ENCODE peak calls at places on chromosomes 1 and 21, in four cellular contexts. R is GM23248, M is PC-3, X is HCT116. I is an unnamed sample. For H3K9me2, the result is how much of the 10 kb centered on the place peaks cover.

GRCh38 chr1:42334240-42335049 is 590 bp downstream of the FOXJ3 start:
- DNase-seq in R (peak), X (peak), M (peak), I (peak)

GRCh38 chr21:44932366-44933181 is 7.3 kb upstream of the SLX9 start:
- DNase-seq in M (peak), X (no peak), R (peak), I (peak)

GRCh38 chr1:45557422-45557944 is 6.9 kb downstream of the AKR1A1 start:
- DNase-seq in X (no peak), M (no peak), R (no peak), I (no peak)

GRCh38 chr1:201538618-201539551 is at the start of gene NAV1:
- DNase-seq in X (no peak), M (peak), R (peak), I (peak)

GRCh38 chr1:1179983-1180861 is 6.5 kb downstream of the TTLL10 start:
- DNase-seq in M (no peak), X (no peak), R (no peak), I (no peak)

GRCh38 chr1:110513511-110513910 is 5.5 kb downstream of the KCNA10 start:
- DNase-seq in X (no peak), R (peak), M (peak), I (peak)

GRCh38 chr21:39834543-39834942 is 32.7 kb upstream of the PCP4 start:
- DNase-seq in R (no peak), M (no peak), X (no peak), I (no peak)

GRCh38 chr1:228337711-228338520 is 68.7 kb downstream of the TRIM11 start:
- DNase-seq in R (no peak), M (no peak), X (no peak), I (no peak)

GRCh38 chr1:1144122-1144842 is 28.4 kb upstream of the C1orf159 start:
- DNase-seq in M (no peak), R (no peak), X (no peak), I (no peak)

GRCh38 chr1:94115254-94115899 is 5.6 kb downstream of the ABCA4 start:
- DNase-seq in X (no peak), M (no peak), R (no peak), I (no peak)

GRCh38 chr21:41597227-41597626 is 89.3 kb upstream of the TMPRSS2 start:
- DNase-seq in M (no peak), R (no peak), X (no peak), I (no peak)

GRCh38 chr1:48807599-48808260 is 31.0 kb upstream of the BEND5 start:
- DNase-seq in M (no peak), X (no peak), R (no peak), I (no peak)

GRCh38 chr1:236982380-236982779 is 21.9 kb downstream of the MT1HL1 start:
- DNase-seq in X (no peak), M (no peak), R (no peak), I (no peak)

GRCh38 chr1:114043046-114043445 is 63.8 kb downstream of the OLFML3 start:
- DNase-seq in X (no peak), M (no peak), R (no peak), I (no peak)
- H3K9me2 ChIP-seq in X (under half), M (under half), R (under half), I (under half)

GRCh38 chr1:64966158-64966963 is at the start of gene JAK1:
- DNase-seq in R (peak), M (peak), X (no peak), I (peak)

GRCh38 chr1:64965239-64966157 is 851 bp downstream of the JAK1 start:
- DNase-seq in M (peak), R (peak), X (no peak), I (peak)

GRCh38 chr1:64967381-64967780 is 1.0 kb upstream of the JAK1 start:
- DNase-seq in X (no peak), R (peak), M (no peak), I (no peak)

GRCh38 chr1:64973061-64973647 is 6.8 kb upstream of the JAK1 start:
- DNase-seq in R (no peak), M (no peak), X (no peak), I (no peak)

DNA sequence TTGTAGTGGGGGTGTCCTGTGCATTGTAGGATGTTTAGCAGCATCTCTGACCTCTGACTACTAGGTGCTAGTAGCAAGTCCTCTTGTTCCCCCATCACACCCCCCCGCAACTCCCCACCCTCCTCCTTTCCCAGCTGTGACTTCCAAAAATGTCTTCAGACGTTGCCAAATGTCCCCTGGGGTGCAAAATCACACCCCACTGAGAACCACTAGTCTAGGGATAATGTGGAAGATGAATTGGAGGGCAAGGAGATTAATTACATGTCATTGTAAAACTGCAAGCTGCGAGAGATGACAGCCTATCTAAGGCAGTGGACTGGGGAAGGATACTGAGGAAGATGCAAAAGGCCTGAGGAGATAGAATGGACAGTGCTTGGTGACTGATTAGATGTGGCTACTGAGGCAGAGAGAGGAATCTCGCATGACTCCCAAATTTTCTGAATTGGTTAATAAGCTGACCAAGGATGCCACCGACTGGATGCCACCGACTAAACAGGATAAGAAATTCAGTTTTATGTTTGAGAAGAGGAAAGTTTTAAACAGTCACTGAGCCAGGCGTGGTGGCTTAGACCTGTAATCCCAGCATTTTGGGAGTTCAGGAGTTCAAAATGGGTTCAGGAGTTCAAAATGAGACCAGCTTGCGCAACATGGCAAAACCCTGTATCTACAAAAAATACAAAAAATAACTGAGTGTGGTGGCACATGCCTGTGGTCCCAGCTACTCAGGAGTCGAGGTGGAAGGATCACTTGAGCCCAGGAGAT is 3.1 kb upstream of the JAK1 start:
- DNase-seq in X (no peak), M (peak), R (no peak), I (no peak)
- TF ChIP-seq EZH2phosphoT487 in X (no peak), M (no peak), R (no peak), I (no peak)

GRCh38 chr1:15524283-15525042 is 448 bp upstream of the CASP9 start:
- DNase-seq in R (peak), M (peak), X (peak), I (peak)
- TF ChIP-seq EZH2 in R (no peak), M (no peak), X (no peak), I (no peak)

DNA sequence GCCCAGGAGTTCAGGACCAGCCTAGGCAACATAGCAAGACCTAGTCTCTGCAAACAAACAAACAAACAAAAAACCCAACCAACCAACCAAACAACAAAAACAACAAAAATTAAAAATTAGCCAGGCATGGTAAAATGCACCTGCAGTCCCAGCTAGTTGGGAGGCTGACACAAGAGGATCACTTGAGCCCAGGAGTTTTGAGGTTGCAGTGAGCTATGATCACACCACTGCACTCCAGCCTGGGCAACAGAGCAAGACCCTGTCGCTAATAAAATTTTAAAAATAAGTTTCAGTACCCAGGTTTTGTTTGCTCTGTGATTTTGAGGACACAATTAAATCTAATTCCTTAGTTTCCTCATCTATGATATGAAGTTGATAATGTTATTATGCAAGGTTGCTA is 201.3 kb downstream of the SLC45A1 start:
- DNase-seq in X (no peak), M (no peak), R (no peak), I (no peak)
- H3K9me2 ChIP-seq in X (under half), M (under half), R (under half), I (under half)

DNA sequence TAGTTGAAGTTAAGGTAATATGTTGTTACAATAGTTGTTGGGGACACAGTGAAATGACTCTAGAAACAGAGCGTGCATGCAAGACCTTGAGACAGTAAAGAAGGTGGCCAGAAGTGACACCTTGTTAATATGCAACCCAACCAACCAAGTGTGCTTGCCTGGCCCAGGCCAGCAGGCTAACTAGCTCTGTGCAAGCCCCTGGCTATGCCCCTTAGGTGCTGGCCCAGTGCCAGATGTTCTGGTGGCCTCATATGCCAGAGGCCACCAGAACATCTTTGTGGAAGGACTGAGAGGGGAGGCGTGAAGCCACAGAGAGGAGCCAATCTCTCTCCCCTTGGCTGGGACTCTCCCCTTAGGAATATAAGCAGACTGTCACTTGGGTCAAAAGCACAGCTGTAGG is 111.2 kb upstream of the JUN start:
- DNase-seq in X (no peak), M (no peak), R (no peak), I (no peak)
- TF ChIP-seq EZH2phosphoT487 in X (no peak), M (no peak), R (no peak), I (no peak)

GRCh38 chr1:20483833-20484525 is 2.0 kb downstream of the CAMK2N1 start:
- DNase-seq in M (peak), R (peak), X (no peak), I (peak)
- TF ChIP-seq EZH2 in M (no peak), R (no peak), X (no peak), I (no peak)